ENCODE peak calls at places on chromosomes 3 and 15, in six cellular contexts. One of them, this sample, is unnamed.

GRCh38 chr15:65868546-65869126 is 655 bp upstream of the RAB11A start:
- DNase-seq in left lung: no peak
- DNase-seq in upper lobe of right lung: no peak
- DNase-seq in thoracic aorta: no peak
- DNase-seq in PC-9: no peak
- DNase-seq in A549: no peak
- DNase-seq in this sample: no peak

GRCh38 chr15:27248251-27248650 is 277.3 kb downstream of the GABRG3 start:
- DNase-seq in PC-9: no peak
- DNase-seq in left lung: no peak
- DNase-seq in upper lobe of right lung: no peak
- DNase-seq in A549: no peak
- DNase-seq in thoracic aorta: no peak
- DNase-seq in this sample: no peak

GRCh38 chr3:72692959-72693518 is 155.2 kb downstream of the SHQ1 start:
- DNase-seq in left lung: peak
- DNase-seq in PC-9: no peak
- DNase-seq in upper lobe of right lung: no peak
- DNase-seq in A549: no peak
- DNase-seq in thoracic aorta: no peak
- DNase-seq in this sample: no peak

GRCh38 chr15:56307180-56307579 is 58.0 kb upstream of the TEX9 start:
- DNase-seq in PC-9: no peak
- DNase-seq in thoracic aorta: no peak
- DNase-seq in upper lobe of right lung: no peak
- DNase-seq in left lung: no peak
- DNase-seq in A549: no peak
- DNase-seq in this sample: no peak

GRCh38 chr15:51661072-51661471 is 20.2 kb upstream of the SCG3 start:
- DNase-seq in left lung: no peak
- DNase-seq in thoracic aorta: no peak
- DNase-seq in PC-9: no peak
- DNase-seq in A549: no peak
- DNase-seq in upper lobe of right lung: no peak
- DNase-seq in this sample: no peak

GRCh38 chr15:77457619-77458265 is 37.1 kb downstream of the HMG20A start:
- DNase-seq in left lung: no peak
- DNase-seq in A549: no peak
- DNase-seq in upper lobe of right lung: no peak
- DNase-seq in thoracic aorta: no peak
- DNase-seq in PC-9: no peak
- DNase-seq in this sample: no peak

GRCh38 chr3:32882603-32883025 is 64.8 kb downstream of the TRIM71 start:
- DNase-seq in PC-9: no peak
- DNase-seq in upper lobe of right lung: no peak
- DNase-seq in left lung: no peak
- DNase-seq in thoracic aorta: no peak
- DNase-seq in A549: no peak
- DNase-seq in this sample: no peak

GRCh38 chr3:196741401-196741761 is 1.7 kb downstream of the PAK2 start:
- DNase-seq in left lung: no peak
- DNase-seq in upper lobe of right lung: no peak
- DNase-seq in A549: no peak
- DNase-seq in thoracic aorta: no peak
- DNase-seq in PC-9: no peak
- DNase-seq in this sample: no peak

GRCh38 chr3:157023211-157023610 is 136.7 kb downstream of the CCNL1 start:
- DNase-seq in left lung: no peak
- DNase-seq in upper lobe of right lung: no peak
- DNase-seq in A549: no peak
- DNase-seq in PC-9: no peak
- DNase-seq in thoracic aorta: no peak
- DNase-seq in this sample: no peak

GRCh38 chr3:81425198-81425868 is 336.1 kb downstream of the GBE1 start:
- DNase-seq in PC-9: no peak
- DNase-seq in upper lobe of right lung: no peak
- DNase-seq in thoracic aorta: no peak
- DNase-seq in left lung: no peak
- DNase-seq in A549: no peak
- DNase-seq in this sample: no peak

GRCh38 chr3:22922317-22922716 is 280.8 kb upstream of the UBE2E2 start:
- DNase-seq in left lung: no peak
- DNase-seq in PC-9: no peak
- DNase-seq in upper lobe of right lung: no peak
- DNase-seq in A549: peak
- DNase-seq in thoracic aorta: no peak
- DNase-seq in this sample: no peak

GRCh38 chr15:71601038-71601869 is 209.1 kb upstream of the NR2E3 start:
- DNase-seq in A549: no peak
- DNase-seq in PC-9: no peak
- DNase-seq in left lung: no peak
- DNase-seq in upper lobe of right lung: no peak
- DNase-seq in thoracic aorta: no peak
- DNase-seq in this sample: no peak

GRCh38 chr3:143084856-143085731 is 34.5 kb upstream of the CHST2 start:
- DNase-seq in thoracic aorta: no peak
- DNase-seq in A549: peak
- DNase-seq in left lung: peak
- DNase-seq in upper lobe of right lung: no peak
- DNase-seq in PC-9: peak
- DNase-seq in this sample: no peak

GRCh38 chr3:154678271-154678670 is 248.3 kb upstream of the GPR149 start:
- DNase-seq in A549: no peak
- DNase-seq in thoracic aorta: no peak
- DNase-seq in PC-9: no peak
- DNase-seq in left lung: no peak
- DNase-seq in upper lobe of right lung: no peak
- DNase-seq in this sample: no peak

GRCh38 chr3:36859494-36859893 is 85.4 kb downstream of the TRANK1 start:
- DNase-seq in thoracic aorta: no peak
- DNase-seq in left lung: no peak
- DNase-seq in upper lobe of right lung: no peak
- DNase-seq in A549: no peak
- DNase-seq in PC-9: no peak
- DNase-seq in this sample: no peak

GRCh38 chr3:189349772-189350171 is 178.0 kb downstream of the TPRG1 start:
- DNase-seq in A549: no peak
- DNase-seq in upper lobe of right lung: no peak
- DNase-seq in thoracic aorta: no peak
- DNase-seq in PC-9: no peak
- DNase-seq in left lung: no peak
- DNase-seq in this sample: no peak

GRCh38 chr15:38354321-38354929 is 99.5 kb upstream of the FAM98B start:
- DNase-seq in left lung: no peak
- DNase-seq in thoracic aorta: no peak
- DNase-seq in A549: peak
- DNase-seq in PC-9: peak
- DNase-seq in upper lobe of right lung: no peak
- DNase-seq in this sample: no peak

GRCh38 chr3:124993462-124993861 is 58.9 kb upstream of the MUC13 start:
- DNase-seq in upper lobe of right lung: no peak
- DNase-seq in thoracic aorta: peak
- DNase-seq in left lung: no peak
- DNase-seq in A549: no peak
- DNase-seq in PC-9: no peak
- DNase-seq in this sample: no peak

GRCh38 chr3:135097276-135097946 is 302.4 kb downstream of the EPHB1 start:
- DNase-seq in PC-9: no peak
- DNase-seq in thoracic aorta: no peak
- DNase-seq in A549: no peak
- DNase-seq in left lung: no peak
- DNase-seq in upper lobe of right lung: no peak
- DNase-seq in this sample: peak

GRCh38 chr15:67077641-67078215 is 12.3 kb downstream of the SMAD3 start:
- DNase-seq in left lung: no peak
- DNase-seq in PC-9: no peak
- DNase-seq in upper lobe of right lung: no peak
- DNase-seq in thoracic aorta: no peak
- DNase-seq in A549: no peak
- DNase-seq in this sample: no peak

GRCh38 chr3:188230962-188231361 is 77.0 kb downstream of the LPP start:
- DNase-seq in thoracic aorta: peak
- DNase-seq in upper lobe of right lung: no peak
- DNase-seq in PC-9: no peak
- DNase-seq in A549: no peak
- DNase-seq in left lung: no peak
- DNase-seq in this sample: no peak

GRCh38 chr3:69095636-69096035 is 10.9 kb downstream of the ARL6IP5 start:
- DNase-seq in thoracic aorta: no peak
- DNase-seq in A549: no peak
- DNase-seq in upper lobe of right lung: no peak
- DNase-seq in PC-9: no peak
- DNase-seq in left lung: no peak
- DNase-seq in this sample: no peak

GRCh38 chr3:120743081-120743365 is 479 bp downstream of the GTF2E1 start:
- DNase-seq in A549: no peak
- DNase-seq in PC-9: no peak
- DNase-seq in thoracic aorta: no peak
- DNase-seq in left lung: no peak
- DNase-seq in upper lobe of right lung: no peak
- DNase-seq in this sample: no peak

DNA sequence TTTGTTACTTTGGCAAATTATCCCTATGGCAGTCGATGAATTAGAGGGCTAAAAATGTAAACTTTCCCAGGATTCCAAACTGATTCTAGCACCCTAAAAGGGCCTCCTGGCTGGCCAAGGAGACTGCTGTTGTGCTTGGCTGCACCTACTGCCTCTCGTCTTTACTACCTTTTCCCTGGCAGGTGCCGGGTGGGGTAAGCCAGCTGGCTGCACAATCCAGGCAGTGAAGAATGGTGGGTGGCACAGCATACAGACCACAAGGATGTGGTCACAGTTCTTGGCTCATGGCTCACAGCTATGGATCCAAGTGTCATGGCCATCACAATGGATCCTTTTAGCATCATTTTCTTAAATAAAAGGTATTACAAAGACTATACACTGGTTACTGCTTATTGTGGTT is 20.7 kb upstream of the SLC25A26 start:
- DNase-seq in upper lobe of right lung: no peak
- DNase-seq in left lung: no peak
- DNase-seq in thoracic aorta: no peak
- DNase-seq in PC-9: no peak
- DNase-seq in A549: no peak
- DNase-seq in this sample: no peak
- TF ChIP-seq CTCF in upper lobe of right lung: no peak
- TF ChIP-seq CTCF in left lung: no peak
- TF ChIP-seq CTCF in thoracic aorta: no peak
- TF ChIP-seq CTCF in PC-9: no peak
- TF ChIP-seq CTCF in A549: no peak
- TF ChIP-seq CTCF in this sample: no peak

GRCh38 chr15:35622641-35623340 is 76.8 kb upstream of the DPH6 start:
- DNase-seq in upper lobe of right lung: no peak
- DNase-seq in A549: no peak
- DNase-seq in left lung: no peak
- DNase-seq in PC-9: no peak
- DNase-seq in thoracic aorta: no peak
- DNase-seq in this sample: no peak
- H3K27ac ChIP-seq in upper lobe of right lung: no peak
- H3K27ac ChIP-seq in A549: no peak
- H3K27ac ChIP-seq in left lung: no peak
- H3K27ac ChIP-seq in PC-9: no peak
- H3K27ac ChIP-seq in thoracic aorta: no peak
- H3K27ac ChIP-seq in this sample: no peak

GRCh38 chr15:63034568-63034967 is 8.0 kb upstream of the TPM1 start:
- DNase-seq in PC-9: no peak
- DNase-seq in thoracic aorta: no peak
- DNase-seq in upper lobe of right lung: no peak
- DNase-seq in A549: no peak
- DNase-seq in left lung: no peak
- DNase-seq in this sample: no peak

GRCh38 chr15:63038926-63039673 is 3.4 kb upstream of the TPM1 start:
- DNase-seq in upper lobe of right lung: no peak
- DNase-seq in PC-9: no peak
- DNase-seq in A549: no peak
- DNase-seq in left lung: no peak
- DNase-seq in thoracic aorta: no peak
- DNase-seq in this sample: no peak

GRCh38 chr15:63037996-63038720 is 4.4 kb upstream of the TPM1 start:
- DNase-seq in thoracic aorta: no peak
- DNase-seq in A549: no peak
- DNase-seq in PC-9: no peak
- DNase-seq in left lung: no peak
- DNase-seq in upper lobe of right lung: no peak
- DNase-seq in this sample: no peak

GRCh38 chr15:63035253-63035652 is 7.3 kb upstream of the TPM1 start:
- DNase-seq in upper lobe of right lung: no peak
- DNase-seq in thoracic aorta: no peak
- DNase-seq in PC-9: no peak
- DNase-seq in left lung: no peak
- DNase-seq in A549: no peak
- DNase-seq in this sample: no peak

DNA sequence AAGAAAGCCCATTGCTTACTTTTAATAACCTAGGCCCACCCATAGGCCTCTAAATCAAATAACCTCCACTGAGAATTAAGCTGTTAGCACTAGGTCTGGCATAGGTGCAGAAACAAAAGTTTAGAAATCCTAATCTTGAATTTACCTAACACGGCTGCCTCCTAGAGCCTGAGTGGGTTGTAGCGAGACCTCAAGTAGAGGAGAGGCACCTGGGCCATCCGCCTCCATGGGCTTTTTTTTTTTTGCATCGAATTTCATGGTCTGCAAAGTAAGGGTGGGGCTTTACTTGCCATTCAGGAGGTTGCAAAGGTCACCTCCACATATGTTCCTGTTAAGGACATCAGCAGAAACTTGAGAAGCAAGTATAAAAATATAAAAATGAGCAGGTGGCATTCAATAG is 6.6 kb upstream of the TPM1 start:
- DNase-seq in A549: no peak
- DNase-seq in PC-9: no peak
- DNase-seq in left lung: no peak
- DNase-seq in upper lobe of right lung: no peak
- DNase-seq in thoracic aorta: no peak
- DNase-seq in this sample: no peak
- H3K4me3 ChIP-seq in A549: no peak
- H3K4me3 ChIP-seq in PC-9: no peak
- H3K4me3 ChIP-seq in left lung: no peak
- H3K4me3 ChIP-seq in upper lobe of right lung: no peak
- H3K4me3 ChIP-seq in thoracic aorta: no peak
- H3K4me3 ChIP-seq in this sample: no peak

GRCh38 chr3:58422756-58423324 is 10.8 kb downstream of the PDHB start:
- DNase-seq in thoracic aorta: no peak
- DNase-seq in A549: peak
- DNase-seq in upper lobe of right lung: no peak
- DNase-seq in PC-9: no peak
- DNase-seq in left lung: no peak
- DNase-seq in this sample: no peak

GRCh38 chr3:58418227-58418626 is 15.4 kb downstream of the PDHB start:
- DNase-seq in left lung: no peak
- DNase-seq in A549: no peak
- DNase-seq in thoracic aorta: no peak
- DNase-seq in upper lobe of right lung: no peak
- DNase-seq in PC-9: no peak
- DNase-seq in this sample: no peak

GRCh38 chr3:58417075-58417474 is 16.6 kb downstream of the PDHB start:
- DNase-seq in thoracic aorta: no peak
- DNase-seq in PC-9: no peak
- DNase-seq in upper lobe of right lung: no peak
- DNase-seq in left lung: no peak
- DNase-seq in A549: no peak
- DNase-seq in this sample: no peak

GRCh38 chr3:58421004-58421403 is 12.6 kb downstream of the PDHB start:
- DNase-seq in left lung: no peak
- DNase-seq in thoracic aorta: no peak
- DNase-seq in upper lobe of right lung: no peak
- DNase-seq in PC-9: no peak
- DNase-seq in A549: no peak
- DNase-seq in this sample: no peak

GRCh38 chr3:58419782-58420512 is 13.7 kb downstream of the PDHB start:
- DNase-seq in upper lobe of right lung: no peak
- DNase-seq in A549: no peak
- DNase-seq in left lung: no peak
- DNase-seq in PC-9: no peak
- DNase-seq in thoracic aorta: no peak
- DNase-seq in this sample: no peak
- TF ChIP-seq CTCF in upper lobe of right lung: no peak
- TF ChIP-seq CTCF in A549: no peak
- TF ChIP-seq CTCF in left lung: no peak
- TF ChIP-seq CTCF in PC-9: no peak
- TF ChIP-seq CTCF in thoracic aorta: no peak
- TF ChIP-seq CTCF in this sample: no peak